ENCODE peak calls at places on chromosome 3, in eight cellular contexts. J is IMR-90, K is heart left ventricle, T is tibial nerve, H is testis, R is uterus, Y is adrenal gland, A is ovary. V is an unnamed sample.

GRCh38 chr3:52498134-52499054 is 3.3 kb downstream of the STAB1 start:
- DNase-seq in J (peak; percentile 53), K (peak; percentile 77), T (no peak), H (peak; percentile 41), R (peak; percentile 65), Y (peak; percentile 70), A (peak; percentile 57), V (no peak)

GRCh38 chr3:119235151-119235550 is 5.5 kb downstream of the B4GALT4 start:
- DNase-seq in J (peak; percentile 61), K (no peak), T (no peak), H (no peak), R (no peak), Y (no peak), A (no peak), V (no peak)

GRCh38 chr3:193132247-193132646 is 108.8 kb upstream of the PLAAT1 start:
- DNase-seq in J (no peak), K (no peak), T (no peak), H (no peak), R (no peak), Y (no peak), A (no peak), V (no peak)

GRCh38 chr3:15332405-15333098 is at the start of gene SH3BP5:
- DNase-seq in J (peak; percentile 47), K (peak; percentile 83), T (peak; percentile 64), H (peak; percentile 80), R (peak; percentile 83), Y (peak; percentile 90), A (peak; percentile 79), V (peak; percentile 74)

GRCh38 chr3:50542177-50543034 is 25.1 kb downstream of the C3orf18 start:
- DNase-seq in J (peak; percentile 52), K (peak; percentile 64), T (peak; percentile 45), H (peak; percentile 87), R (peak; percentile 72), Y (peak; percentile 51), A (peak; percentile 56), V (peak; percentile 80)

GRCh38 chr3:188468672-188469071 is 314.7 kb downstream of the LPP start:
- DNase-seq in J (no peak), K (peak; percentile 27), T (peak; percentile 77), H (peak; percentile 84), R (peak; percentile 87), Y (peak; percentile 85), A (peak; percentile 60), V (no peak)

GRCh38 chr3:58161435-58162398 is 49.1 kb downstream of the DNASE1L3 start:
- DNase-seq in J (peak; percentile 98), K (peak; percentile 69), T (peak; percentile 51), H (no peak), R (peak; percentile 79), Y (peak; percentile 85), A (peak; percentile 90), V (peak; percentile 83)

GRCh38 chr3:1987983-1988382 is 110.7 kb upstream of the CNTN4 start:
- DNase-seq in J (no peak), K (no peak), T (no peak), H (peak; percentile 75), R (no peak), Y (no peak), A (no peak), V (peak; percentile 17)

GRCh38 chr3:107641572-107642307 is 119.0 kb downstream of the BBX start:
- DNase-seq in J (no peak), K (no peak), T (no peak), H (no peak), R (no peak), Y (no peak), A (no peak), V (no peak)

GRCh38 chr3:108178676-108179075 is 43.5 kb downstream of the IFT57 start:
- DNase-seq in J (peak; percentile 66), K (no peak), T (no peak), H (no peak), R (no peak), Y (no peak), A (no peak), V (no peak)

GRCh38 chr3:21920431-21920830 is 169.4 kb upstream of the ZNF385D start:
- DNase-seq in J (peak; percentile 94), K (no peak), T (no peak), H (no peak), R (no peak), Y (no peak), A (no peak), V (no peak)

GRCh38 chr3:43155464-43156121 is 49.7 kb upstream of the POMGNT2 start:
- DNase-seq in J (peak; percentile 83), K (peak; percentile 73), T (peak; percentile 55), H (peak; percentile 60), R (peak; percentile 82), Y (peak; percentile 79), A (peak; percentile 52), V (peak; percentile 71)

GRCh38 chr3:167406876-167407492 is 26.9 kb upstream of the ZBBX start:
- DNase-seq in J (peak; percentile 15), K (peak; percentile 31), T (no peak), H (peak; percentile 57), R (no peak), Y (peak; percentile 27), A (no peak), V (peak; percentile 81)

GRCh38 chr3:24521306-24522154 is 26.9 kb upstream of the THRB start:
- DNase-seq in J (no peak), K (peak; percentile 78), T (peak; percentile 14), H (peak; percentile 52), R (peak; percentile 51), Y (peak; percentile 62), A (peak; percentile 28), V (peak; percentile 62)

GRCh38 chr3:47315069-47315647 is 32.4 kb downstream of the KLHL18 start:
- DNase-seq in J (peak; percentile 7), K (peak; percentile 77), T (peak; percentile 22), H (peak; percentile 43), R (no peak), Y (peak; percentile 24), A (no peak), V (no peak)
- TF ChIP-seq POLR2A in J (no peak), K (no peak), T (no peak), H (no peak), R (no peak), Y (no peak), A (no peak), V (no peak)

GRCh38 chr3:45541326-45542321 is 52.9 kb upstream of the LIMD1 start:
- DNase-seq in J (no peak), K (peak; percentile 45), T (no peak), H (no peak), R (no peak), Y (no peak), A (no peak), V (no peak)
- H3K4me1 ChIP-seq in J (peaks cover 31% of the 10 kb centered on the region), K (peaks cover 40% of the 10 kb centered on the region), T (peaks cover 14% of the 10 kb centered on the region), H (peaks cover 10% of the 10 kb centered on the region), R (no peaks in the 10 kb centered on the region), Y (peaks cover 34% of the 10 kb centered on the region), A (peaks cover 4% of the 10 kb centered on the region), V (peaks cover 27% of the 10 kb centered on the region)

DNA sequence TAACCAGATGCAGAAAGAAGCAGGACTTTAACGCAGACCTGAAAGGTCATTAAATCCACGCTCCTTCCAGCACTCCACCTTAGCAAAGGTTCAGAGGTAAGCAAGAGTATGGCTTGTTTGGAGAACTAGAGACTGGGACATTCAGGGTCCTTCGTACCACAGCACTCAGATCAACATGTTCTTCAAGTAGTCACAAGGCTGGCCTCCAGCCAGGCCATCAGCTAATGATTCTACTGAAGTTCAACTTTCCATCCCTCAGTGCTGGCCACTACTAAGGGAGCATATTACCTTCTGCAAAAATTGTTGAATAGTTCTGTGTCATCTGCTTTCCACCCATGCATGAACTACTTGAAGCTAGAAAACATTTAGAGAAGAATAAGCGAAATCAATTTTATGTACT is 17.6 kb downstream of the CD200R1L start:
- DNase-seq in J (no peak), K (no peak), T (no peak), H (no peak), R (no peak), Y (no peak), A (no peak), V (no peak)
- TF ChIP-seq POLR2A in J (no peak), K (no peak), T (no peak), H (no peak), R (no peak), Y (no peak), A (no peak), V (no peak)

GRCh38 chr3:66476852-66477381 is 23.9 kb downstream of the LRIG1 start:
- DNase-seq in J (no peak), K (no peak), T (no peak), H (no peak), R (no peak), Y (no peak), A (no peak), V (peak; percentile 42)
- H3K4me1 ChIP-seq in J (peaks cover 21% of the 10 kb centered on the region), K (peaks cover 94% of the 10 kb centered on the region), T (peaks cover 46% of the 10 kb centered on the region), H (peaks cover 10% of the 10 kb centered on the region), R (peaks cover 24% of the 10 kb centered on the region), Y (peaks cover 8% of the 10 kb centered on the region), A (peaks cover 23% of the 10 kb centered on the region), V (peaks cover 99% of the 10 kb centered on the region)